ENCODE peak calls at places on chromosomes 2 and 18, in five cellular contexts. Q is pancreas, B is cardiac muscle cell, P is GM06990, I is dorsolateral prefrontal cortex. H is an unnamed sample.

GRCh38 chr18:13545955-13546354 is 180.4 kb downstream of the FAM210A start:
- DNase-seq in I (no peak), P (no peak), Q (no peak), B (no peak), H (no peak)

GRCh38 chr2:6883448-6884122 is 6.0 kb downstream of the RSAD2 start:
- DNase-seq in P (no peak), Q (no peak), B (no peak), I (no peak), H (no peak)

GRCh38 chr18:11767329-11767728 is 78.3 kb downstream of the GNAL start:
- DNase-seq in Q (no peak), I (no peak), P (no peak), B (no peak), H (no peak)

GRCh38 chr2:26644188-26644835 is 3.1 kb upstream of the CIB4 start:
- DNase-seq in P (no peak), I (no peak), Q (no peak), B (no peak), H (no peak)

GRCh38 chr2:218879881-218880748 is 537 bp upstream of the WNT10A start:
- DNase-seq in I (no peak), B (no peak), Q (peak; percentile 79), P (peak; percentile 90), H (no peak)

GRCh38 chr2:84925724-84926376 is 20.4 kb downstream of the TMSB10 start:
- DNase-seq in B (peak; percentile 91), Q (peak; percentile 99), P (peak; percentile 97), I (peak; percentile 82), H (peak; percentile 99)

GRCh38 chr2:203341741-203342310 is 13.6 kb downstream of the ABI2 start:
- DNase-seq in B (no peak), Q (no peak), P (no peak), I (no peak), H (no peak)

GRCh38 chr2:141316606-141317005 is 814.2 kb downstream of the LRP1B start:
- DNase-seq in I (no peak), B (no peak), P (no peak), Q (no peak), H (no peak)

GRCh38 chr18:75319905-75320304 is 107.6 kb downstream of the SMIM21 start:
- DNase-seq in B (no peak), Q (no peak), P (no peak), I (no peak), H (no peak)

GRCh38 chr2:152493945-152494528 is 159.1 kb downstream of the FMNL2 start:
- DNase-seq in I (no peak), Q (no peak), P (no peak), B (no peak), H (no peak)

GRCh38 chr18:74427442-74428112 is 29.5 kb downstream of the DIPK1C start:
- DNase-seq in Q (no peak), P (no peak), I (no peak), B (no peak), H (no peak)

GRCh38 chr2:169806586-169806985 is 7.9 kb downstream of the SSB start:
- DNase-seq in B (no peak), Q (no peak), P (no peak), I (no peak), H (no peak)

GRCh38 chr18:30439174-30439573 is 603.4 kb downstream of the DSC3 start:
- DNase-seq in I (no peak), B (no peak), Q (no peak), P (no peak), H (no peak)

GRCh38 chr2:226427538-226428307 is 371.9 kb downstream of the IRS1 start:
- DNase-seq in I (no peak), Q (no peak), B (peak; percentile 80), P (no peak), H (no peak)

GRCh38 chr2:28547906-28548600 is 52.2 kb downstream of the PLB1 start:
- DNase-seq in I (no peak), B (no peak), P (no peak), Q (no peak), H (no peak)

GRCh38 chr2:157497603-157498314 is 53.9 kb upstream of the CYTIP start:
- DNase-seq in I (no peak), Q (no peak), B (peak; percentile 55), P (peak; percentile 3), H (no peak)

GRCh38 chr2:122705751-122706150 is 950.3 kb downstream of the TSN start:
- DNase-seq in Q (no peak), I (no peak), B (no peak), P (no peak), H (no peak)

GRCh38 chr2:230130668-230131364 is 62.1 kb upstream of the SLC16A14 start:
- DNase-seq in I (no peak), Q (no peak), P (no peak), B (peak; percentile 88), H (no peak)

GRCh38 chr2:139031722-139032121 is 251.5 kb upstream of the NXPH2 start:
- DNase-seq in I (no peak), P (no peak), B (peak; percentile 20), Q (no peak), H (no peak)

GRCh38 chr2:150255528-150255927 is 231.9 kb downstream of the RND3 start:
- DNase-seq in B (peak; percentile 37), P (no peak), I (no peak), Q (no peak), H (no peak)

GRCh38 chr2:167294775-167295140 is 406.5 kb downstream of the XIRP2 start:
- DNase-seq in I (no peak), Q (no peak), P (no peak), B (peak; percentile 10), H (no peak)

GRCh38 chr2:175880-176800 is 87.7 kb downstream of the SH3YL1 start:
- DNase-seq in Q (no peak), P (no peak), I (no peak), B (no peak), H (no peak)

GRCh38 chr2:5562865-5563264 is 129.3 kb upstream of the SOX11 start:
- DNase-seq in P (no peak), Q (no peak), B (no peak), I (no peak), H (no peak)

DNA sequence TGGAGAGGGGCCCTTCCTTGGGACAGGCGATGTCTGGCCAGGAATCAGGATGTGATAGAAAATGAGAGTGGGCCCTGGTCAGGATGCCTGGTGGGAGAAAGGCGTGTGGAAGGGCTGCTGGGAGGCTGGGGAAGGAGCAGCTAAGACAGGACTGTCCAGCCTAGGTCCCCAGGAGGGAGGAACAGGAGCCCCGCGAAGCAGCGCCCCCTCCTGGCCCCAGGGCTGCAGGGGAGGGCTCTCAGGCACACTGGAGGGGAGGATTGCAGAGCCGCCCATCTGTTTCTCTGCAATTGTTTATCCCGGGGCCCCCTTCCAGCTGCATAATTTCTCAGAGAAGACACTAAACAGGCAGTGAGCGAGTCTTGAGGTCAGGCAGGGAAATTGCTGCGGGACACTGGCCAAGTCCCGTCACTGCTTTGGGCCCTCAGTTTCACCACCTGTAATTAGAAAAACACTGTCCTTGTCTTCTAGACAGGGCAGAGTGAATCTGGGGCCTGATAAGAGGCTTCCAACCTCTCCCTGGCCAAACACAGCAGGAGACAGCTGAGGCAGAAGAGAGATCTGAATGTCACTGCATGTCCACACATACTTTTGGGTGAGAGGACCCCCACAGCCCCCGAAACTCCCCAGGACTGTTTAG is 3.9 kb upstream of the NPPC start:
- DNase-seq in P (peak; percentile 34), Q (no peak), B (peak; percentile 19), I (no peak), H (no peak)
- TF ChIP-seq CTCF in P (peak; percentile 73), Q (no peak), B (peak; percentile 48), I (no peak), H (peak; percentile 46)

GRCh38 chr2:224357098-224357901 is 44.6 kb downstream of the FAM124B start:
- DNase-seq in P (peak; percentile 20), Q (no peak), B (peak; percentile 75), I (peak; percentile 34), H (peak; percentile 64)
- TF ChIP-seq CTCF in P (peak; percentile 68), Q (peak; percentile 73), B (peak; percentile 67), I (peak; percentile 95), H (peak; percentile 91)

GRCh38 chr2:109448946-109449788 is 164.6 kb downstream of the SEPTIN10 start:
- DNase-seq in P (no peak), B (peak; percentile 10), I (peak; percentile 47), Q (no peak), H (no peak)
- TF ChIP-seq CTCF in P (peak; percentile 21), B (no peak), I (peak; percentile 26), Q (no peak), H (no peak)

GRCh38 chr2:49619804-49620203 is 465.5 kb upstream of the FSHR start:
- DNase-seq in Q (no peak), I (no peak), B (peak; percentile 3), P (no peak), H (no peak)
- TF ChIP-seq CTCF in Q (no peak), I (peak; percentile 25), B (peak; percentile 21), P (no peak), H (peak; percentile 44)

GRCh38 chr2:237490009-237490804 is 3.2 kb downstream of the MLPH start:
- DNase-seq in Q (no peak), P (no peak), I (no peak), B (no peak), H (no peak)
- TF ChIP-seq CTCF in Q (no peak), P (no peak), I (no peak), B (no peak), H (no peak)

DNA sequence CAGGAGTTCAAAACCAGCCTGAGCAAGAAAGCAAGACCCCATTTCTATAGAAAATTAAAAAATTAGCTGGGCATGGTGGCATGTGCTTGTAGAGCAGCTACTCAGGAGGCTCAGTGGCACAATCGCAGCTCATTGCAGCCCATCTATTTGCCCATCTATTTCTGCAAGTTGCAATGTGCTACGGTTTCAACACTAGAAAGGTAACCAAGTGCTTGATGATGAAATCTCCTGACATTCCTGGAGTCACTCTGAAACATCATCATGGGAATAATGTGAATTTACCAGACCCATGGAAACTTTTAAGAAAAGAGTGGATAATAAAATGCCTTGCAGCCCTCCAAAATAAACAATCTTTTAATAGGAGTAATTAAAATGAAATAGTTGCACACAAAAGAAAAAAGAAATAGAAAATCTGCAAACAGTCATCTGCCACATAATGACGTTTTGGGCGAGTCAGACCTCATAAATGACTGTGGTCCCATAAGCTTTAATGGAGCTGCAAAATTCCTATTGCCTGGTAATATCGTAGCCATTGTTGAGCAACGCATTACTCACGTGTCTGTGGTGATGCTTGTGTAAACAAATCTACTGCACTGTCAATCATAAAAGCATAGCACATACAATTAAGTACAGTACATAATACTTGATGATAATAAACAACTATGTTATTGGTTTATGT is 46.6 kb upstream of the AMMECR1L start:
- DNase-seq in P (no peak), I (no peak), Q (no peak), B (peak; percentile 67), H (no peak)
- TF ChIP-seq CTCF in P (no peak), I (no peak), Q (no peak), B (no peak), H (no peak)

H was measured in neural crest cell.